ENCODE peak calls at places on chromosomes 2 and 18, in six cellular contexts. Y, T, W, Q, C and J are unnamed samples.

GRCh38 chr2:128319457-128319772 is 747 bp upstream of the HS6ST1 start:
- DNase-seq in Q (no peak), T (no peak), W (no peak), Y (no peak), C (no peak), J (no peak)

GRCh38 chr2:86393521-86394490 is 47.4 kb upstream of the KDM3A start:
- DNase-seq in Y (no peak), C (no peak), W (peak; percentile 68), Q (peak; percentile 48), T (peak; percentile 36), J (no peak)

GRCh38 chr18:56836173-56836572 is 185.0 kb downstream of the WDR7 start:
- DNase-seq in Q (no peak), T (no peak), Y (no peak), C (no peak), W (no peak), J (no peak)

GRCh38 chr2:111057045-111057444 is 63.7 kb upstream of the BCL2L11 start:
- DNase-seq in Y (no peak), T (no peak), C (no peak), Q (no peak), W (no peak), J (no peak)

GRCh38 chr2:9638532-9638931 is 7.7 kb upstream of the YWHAQ start:
- DNase-seq in Y (no peak), Q (peak; percentile 85), T (peak; percentile 95), W (peak; percentile 88), C (no peak), J (peak; percentile 74)

GRCh38 chr18:48952287-48953095 is 1.7 kb upstream of the SMAD7 start:
- DNase-seq in Q (peak; percentile 73), Y (no peak), C (no peak), W (peak; percentile 78), T (peak; percentile 91), J (peak; percentile 71)

GRCh38 chr2:101578671-101579070 is 103.8 kb upstream of the RFX8 start:
- DNase-seq in Y (no peak), T (no peak), Q (no peak), W (no peak), C (no peak), J (no peak)

GRCh38 chr2:101775092-101775491 is 77.6 kb downstream of the MAP4K4 start:
- DNase-seq in Q (no peak), W (no peak), Y (no peak), C (no peak), T (no peak), J (no peak)

GRCh38 chr18:37362158-37362890 is 203.3 kb downstream of the CELF4 start:
- DNase-seq in Y (no peak), W (no peak), Q (no peak), C (no peak), T (no peak), J (no peak)

GRCh38 chr2:133109772-133110171 is 439.8 kb upstream of the LYPD1 start:
- DNase-seq in C (no peak), Y (no peak), W (peak; percentile 29), T (peak; percentile 65), Q (no peak), J (no peak)

GRCh38 chr2:8684885-8685696 is 3.2 kb downstream of the ID2 start:
- DNase-seq in W (peak; percentile 44), Q (no peak), Y (peak; percentile 33), C (peak; percentile 63), T (peak; percentile 51), J (no peak)

GRCh38 chr2:44707945-44708645 is 233.4 kb upstream of the SIX3 start:
- DNase-seq in Q (no peak), W (no peak), T (peak; percentile 11), Y (no peak), C (no peak), J (no peak)

GRCh38 chr2:38076710-38077430 is 919 bp upstream of the CYP1B1 start:
- DNase-seq in C (no peak), W (peak; percentile 97), T (peak; percentile 99), Y (peak; percentile 50), Q (peak; percentile 75), J (peak; percentile 52)

GRCh38 chr2:852168-852567 is 98.5 kb upstream of the SNTG2 start:
- DNase-seq in Q (no peak), W (no peak), C (no peak), Y (no peak), T (no peak), J (no peak)

GRCh38 chr2:223725494-223725893 is 111.9 kb downstream of the AP1S3 start:
- DNase-seq in Q (peak; percentile 91), W (peak; percentile 97), Y (no peak), C (peak; percentile 82), T (peak; percentile 93), J (peak; percentile 74)

GRCh38 chr2:28269019-28269784 is 123.5 kb upstream of the FOSL2 start:
- DNase-seq in W (peak; percentile 65), Q (peak; percentile 76), T (peak; percentile 70), Y (no peak), C (no peak), J (no peak)